ENCODE peak calls at places on chromosome 15, in six cellular contexts. T is GM12878, G is H1, Q is K562, A is GM12891, W is HepG2. I is an unnamed sample.

GRCh38 chr15:101642361-101642760 is 9.8 kb downstream of the TM2D3 start:
- DNase-seq in Q (no peak), W (no peak), A (no peak), G (no peak), T (no peak), I (no peak)

GRCh38 chr15:67186226-67186649 is 68.2 kb downstream of the AAGAB start:
- DNase-seq in G (no peak), Q (no peak), A (no peak), T (no peak), W (no peak), I (no peak)

GRCh38 chr15:82832601-82833209 is 23.3 kb downstream of the WHAMM start:
- DNase-seq in W (no peak), T (peak; percentile 53), A (peak; percentile 41), G (no peak), Q (no peak), I (no peak)

GRCh38 chr15:75167588-75168076 is 34.0 kb upstream of the C15orf39 start:
- DNase-seq in Q (peak; percentile 59), W (no peak), T (no peak), A (no peak), G (no peak), I (no peak)

GRCh38 chr15:49832421-49832980 is 211.7 kb downstream of the DTWD1 start:
- DNase-seq in W (peak; percentile 31), T (no peak), Q (peak; percentile 11), A (no peak), G (peak; percentile 48), I (no peak)

GRCh38 chr15:65666257-65666656 is 44.5 kb downstream of the SLC24A1 start:
- DNase-seq in Q (no peak), A (no peak), G (no peak), W (no peak), T (no peak), I (no peak)

GRCh38 chr15:85142324-85142723 is 160.7 kb downstream of the PDE8A start:
- DNase-seq in W (no peak), G (no peak), T (no peak), A (no peak), Q (no peak), I (no peak)

GRCh38 chr15:76173317-76173834 is 113.6 kb downstream of the TMEM266 start:
- DNase-seq in Q (no peak), W (no peak), A (no peak), T (no peak), G (no peak), I (no peak)

GRCh38 chr15:50786871-50787270 is 21.4 kb upstream of the SPPL2A start:
- DNase-seq in W (no peak), G (no peak), Q (no peak), A (no peak), T (no peak), I (no peak)

GRCh38 chr15:25134546-25134945 is 179.8 kb downstream of the SNRPN start:
- DNase-seq in G (no peak), T (no peak), W (peak; percentile 0), Q (no peak), A (no peak), I (no peak)

GRCh38 chr15:66822106-66822505 is 120.1 kb downstream of the SMAD6 start:
- DNase-seq in Q (no peak), W (no peak), G (no peak), A (no peak), T (no peak), I (no peak)

GRCh38 chr15:59689626-59690236 is 611 bp upstream of the BNIP2 start:
- DNase-seq in W (peak; percentile 57), Q (peak; percentile 91), T (no peak), A (no peak), G (peak; percentile 63), I (no peak)
- TF ChIP-seq POLR2A in W (no peak), Q (no peak), T (no peak), A (no peak), G (no peak), I (no peak)

GRCh38 chr15:52805351-52806283 is 15.5 kb upstream of the ONECUT1 start:
- DNase-seq in A (no peak), T (no peak), G (peak; percentile 78), W (no peak), Q (no peak), I (no peak)

GRCh38 chr15:52806284-52806655 is 16.1 kb upstream of the ONECUT1 start:
- DNase-seq in T (no peak), W (no peak), A (no peak), Q (no peak), G (no peak), I (no peak)

GRCh38 chr15:52808996-52809395 is 18.9 kb upstream of the ONECUT1 start:
- DNase-seq in W (no peak), G (no peak), Q (no peak), T (no peak), A (no peak), I (no peak)

GRCh38 chr15:52810346-52810745 is 20.2 kb upstream of the ONECUT1 start:
- DNase-seq in T (no peak), Q (no peak), A (no peak), G (no peak), W (no peak), I (no peak)

GRCh38 chr15:52808441-52808840 is 18.3 kb upstream of the ONECUT1 start:
- DNase-seq in A (no peak), Q (no peak), T (no peak), W (no peak), G (no peak), I (no peak)
- TF ChIP-seq POLR2AphosphoS5 in A (no peak), Q (no peak), T (no peak), W (no peak), G (no peak), I (no peak)

GRCh38 chr15:63372753-63373152 is 8.9 kb downstream of the CA12 start:
- DNase-seq in G (no peak), W (no peak), T (no peak), Q (no peak), A (no peak), I (no peak)
- TF ChIP-seq TAF1 in G (no peak), W (no peak), T (no peak), Q (no peak), A (no peak), I (no peak)

GRCh38 chr15:42918047-42918446 is 2.5 kb downstream of the TTBK2 start:
- DNase-seq in A (no peak), G (no peak), Q (peak; percentile 37), T (no peak), W (no peak), I (no peak)

GRCh38 chr15:42919308-42919707 is 1.3 kb downstream of the TTBK2 start:
- DNase-seq in G (no peak), A (no peak), W (no peak), Q (no peak), T (no peak), I (no peak)

GRCh38 chr15:42919794-42920280 is 741 bp downstream of the TTBK2 start:
- DNase-seq in T (no peak), G (no peak), W (peak; percentile 29), Q (peak; percentile 52), A (no peak), I (no peak)

GRCh38 chr15:42921049-42921731 is 612 bp upstream of the TTBK2 start:
- DNase-seq in W (no peak), T (no peak), Q (no peak), A (no peak), G (no peak), I (no peak)

DNA sequence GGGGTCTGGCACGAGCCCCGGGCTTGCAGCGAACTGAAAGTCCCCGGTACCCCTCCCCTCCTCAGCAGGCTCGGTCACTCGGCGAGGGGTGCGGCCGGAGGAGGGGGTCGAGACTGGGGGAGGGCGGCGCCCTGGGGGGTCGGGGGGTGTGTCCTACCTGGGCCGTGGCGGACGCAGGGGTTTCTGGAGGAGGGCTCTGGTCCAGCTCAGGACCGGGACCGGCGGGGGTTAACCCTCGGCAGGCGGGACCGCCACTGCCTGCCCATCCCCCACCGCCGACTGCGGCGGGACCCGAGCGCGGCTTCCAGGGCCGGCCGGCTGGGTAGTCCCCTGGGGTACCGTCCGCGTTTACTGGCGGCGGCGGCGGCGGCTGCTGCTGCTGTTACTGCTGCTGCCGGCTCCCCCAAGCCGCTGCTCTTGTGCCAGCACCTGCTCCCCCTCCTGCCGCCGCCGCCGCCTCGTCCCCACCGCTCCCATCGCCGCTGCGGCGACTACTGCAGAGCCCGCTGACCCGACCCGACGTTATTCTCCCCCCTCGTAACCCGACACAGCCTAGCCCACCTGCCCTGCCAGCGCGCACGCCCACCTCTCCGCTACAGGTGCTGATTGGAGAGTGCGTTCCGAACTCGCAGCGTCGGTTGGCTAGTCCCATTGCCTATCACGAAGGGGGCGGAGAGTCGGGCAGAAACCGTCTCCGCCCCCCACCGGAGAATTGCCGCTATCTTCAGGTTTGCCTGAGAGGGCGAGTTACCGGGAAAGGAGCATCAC is at the start of gene TTBK2:
- DNase-seq in W (peak; percentile 96), T (peak; percentile 95), Q (peak; percentile 99), G (peak; percentile 98), A (peak; percentile 67), I (peak; percentile 76)
- TF ChIP-seq POLR2A in W (peak; percentile 61), T (peak; percentile 87), Q (peak; percentile 73), G (no peak), A (no peak), I (peak; percentile 76)

GRCh38 chr15:71702496-71702895 is 107.9 kb upstream of the NR2E3 start:
- DNase-seq in W (no peak), Q (no peak), A (no peak), G (no peak), T (no peak), I (no peak)
- TF ChIP-seq POLR2AphosphoS5 in W (no peak), Q (no peak), A (no peak), G (no peak), T (no peak), I (no peak)

GRCh38 chr15:92394327-92395175 is 870 bp downstream of the ST8SIA2 start:
- DNase-seq in G (peak; percentile 77), Q (no peak), T (no peak), A (no peak), W (no peak), I (no peak)

GRCh38 chr15:92392966-92393286 is 755 bp upstream of the ST8SIA2 start:
- DNase-seq in Q (no peak), A (no peak), G (peak; percentile 52), W (no peak), T (no peak), I (no peak)

GRCh38 chr15:92393287-92393993 is at the start of gene ST8SIA2:
- DNase-seq in W (no peak), G (peak; percentile 87), Q (no peak), T (no peak), A (peak; percentile 45), I (no peak)

GRCh38 chr15:92395176-92395521 is 1.5 kb downstream of the ST8SIA2 start:
- DNase-seq in T (no peak), W (no peak), G (no peak), A (no peak), Q (no peak), I (no peak)

DNA sequence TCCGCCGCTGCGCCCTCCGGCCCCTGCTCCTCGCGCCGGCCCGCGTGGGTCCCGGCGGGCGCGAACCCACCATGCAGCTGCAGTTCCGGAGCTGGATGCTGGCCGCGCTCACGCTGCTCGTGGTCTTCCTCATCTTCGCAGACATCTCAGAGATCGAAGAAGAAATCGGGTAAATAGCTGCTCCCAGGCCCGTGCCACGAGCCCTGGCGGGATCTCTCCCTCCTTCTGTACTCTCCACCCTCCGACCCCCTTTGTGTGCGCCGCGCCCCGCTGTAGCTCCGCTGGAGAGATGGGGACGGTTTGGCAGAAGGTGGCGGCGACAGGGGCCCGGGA is 279 bp downstream of the ST8SIA2 start:
- DNase-seq in W (no peak), G (no peak), A (no peak), Q (no peak), T (no peak), I (no peak)
- TF ChIP-seq TAF1 in W (no peak), G (no peak), A (no peak), Q (no peak), T (no peak), I (no peak)